ENCODE peak calls at places on chromosomes 3 and 15, in four cellular contexts. S is sigmoid colon, M is Daoy, N is upper lobe of right lung. L is an unnamed sample.

GRCh38 chr3:33007776-33008175 is 56.3 kb downstream of the CCR4 start:
- DNase-seq in M (no peak), S (no peak), N (no peak), L (no peak)

GRCh38 chr3:178385280-178385952 is 150.8 kb upstream of the KCNMB2 start:
- DNase-seq in S (no peak), N (no peak), M (peak; percentile 27), L (peak; percentile 16)

GRCh38 chr3:87125116-87125515 is 102.0 kb upstream of the CHMP2B start:
- DNase-seq in M (no peak), N (no peak), S (no peak), L (no peak)

GRCh38 chr3:137970914-137971831 is 38.8 kb upstream of the CLDN18 start:
- DNase-seq in M (peak; percentile 71), S (peak; percentile 78), N (peak; percentile 92), L (no peak)

GRCh38 chr3:126921425-126921824 is 61.5 kb upstream of the PLXNA1 start:
- DNase-seq in M (no peak), S (no peak), N (no peak), L (no peak)

GRCh38 chr15:38670142-38671002 is 105.8 kb upstream of the RASGRP1 start:
- DNase-seq in S (no peak), M (no peak), N (no peak), L (no peak)

GRCh38 chr3:49674491-49674983 is 386 bp downstream of the APEH start:
- DNase-seq in M (no peak), N (no peak), S (peak; percentile 75), L (no peak)

GRCh38 chr3:196941846-196942225 is 492 bp downstream of the NCBP2 start:
- DNase-seq in M (no peak), N (peak; percentile 81), S (no peak), L (peak; percentile 72)

GRCh38 chr3:64363842-64364241 is 138.6 kb upstream of the PRICKLE2 start:
- DNase-seq in N (no peak), M (no peak), S (no peak), L (no peak)

GRCh38 chr3:151843275-151843674 is 29.4 kb downstream of the AADAC start:
- DNase-seq in N (no peak), M (no peak), S (no peak), L (no peak)

GRCh38 chr3:131328739-131329138 is 52.8 kb upstream of the NUDT16 start:
- DNase-seq in S (no peak), N (no peak), M (no peak), L (no peak)

GRCh38 chr3:101796076-101796475 is 17.1 kb downstream of the NXPE3 start:
- DNase-seq in S (no peak), M (peak; percentile 18), N (no peak), L (no peak)

GRCh38 chr15:58043192-58043903 is 22.2 kb downstream of the ALDH1A2 start:
- DNase-seq in S (no peak), M (peak; percentile 25), N (no peak), L (peak; percentile 10)

GRCh38 chr15:42146551-42147430 is 9.6 kb downstream of the PLA2G4F start:
- DNase-seq in S (no peak), N (peak; percentile 43), M (no peak), L (no peak)

GRCh38 chr15:75089781-75090734 is 66.7 kb downstream of the PPCDC start:
- DNase-seq in S (peak; percentile 79), N (no peak), M (no peak), L (no peak)

GRCh38 chr3:73653877-73654276 is 29.1 kb upstream of the PDZRN3 start:
- DNase-seq in N (no peak), M (no peak), S (no peak), L (no peak)

GRCh38 chr3:149615731-149616221 is 42.0 kb downstream of the WWTR1 start:
- DNase-seq in M (peak; percentile 49), S (no peak), N (no peak), L (no peak)